ENCODE peak calls at places on chromosome 21, in nine cellular contexts. One of them, this sample, is unnamed.

GRCh38 chr21:16709866-16710550 is 802.8 kb upstream of the CXADR start:
- DNase-seq in T-helper 1 cell: no peak
- DNase-seq in stimulated activated naive B cell treated with anti-CD40 and anti-IgM and Interleukin-4, amounts not matched to agents 10 μg/mL and 1 μg/mL and 100 μg/mL, for 72 hours: no peak
- DNase-seq in uterus: peak; percentile 44
- DNase-seq in activated CD4-positive, alpha-beta T cell treated with anti-CD3 and anti-CD28 coated beads for 24 hours: no peak
- DNase-seq in NCI-H524: no peak
- DNase-seq in T-helper 17 cell: no peak
- DNase-seq in occipital lobe: no peak
- DNase-seq in caudate nucleus: no peak
- DNase-seq in this sample: no peak

GRCh38 chr21:24727803-24728425 is 879.4 kb downstream of the MRPL39 start:
- DNase-seq in stimulated activated naive B cell treated with anti-CD40 and anti-IgM and Interleukin-4, amounts not matched to agents 10 μg/mL and 1 μg/mL and 100 μg/mL, for 72 hours: no peak
- DNase-seq in occipital lobe: no peak
- DNase-seq in NCI-H524: no peak
- DNase-seq in uterus: no peak
- DNase-seq in T-helper 17 cell: no peak
- DNase-seq in caudate nucleus: no peak
- DNase-seq in activated CD4-positive, alpha-beta T cell treated with anti-CD3 and anti-CD28 coated beads for 24 hours: no peak
- DNase-seq in T-helper 1 cell: no peak
- DNase-seq in this sample: peak; percentile 1

GRCh38 chr21:45704311-45705108 is 61.0 kb downstream of the PCBP3 start:
- DNase-seq in activated CD4-positive, alpha-beta T cell treated with anti-CD3 and anti-CD28 coated beads for 24 hours: no peak
- DNase-seq in T-helper 17 cell: no peak
- DNase-seq in uterus: no peak
- DNase-seq in T-helper 1 cell: no peak
- DNase-seq in NCI-H524: no peak
- DNase-seq in caudate nucleus: no peak
- DNase-seq in stimulated activated naive B cell treated with anti-CD40 and anti-IgM and Interleukin-4, amounts not matched to agents 10 μg/mL and 1 μg/mL and 100 μg/mL, for 72 hours: no peak
- DNase-seq in occipital lobe: no peak
- DNase-seq in this sample: no peak

GRCh38 chr21:44424608-44425306 is 30.6 kb upstream of the LRRC3 start:
- DNase-seq in occipital lobe: no peak
- DNase-seq in NCI-H524: no peak
- DNase-seq in activated CD4-positive, alpha-beta T cell treated with anti-CD3 and anti-CD28 coated beads for 24 hours: no peak
- DNase-seq in T-helper 17 cell: no peak
- DNase-seq in caudate nucleus: no peak
- DNase-seq in stimulated activated naive B cell treated with anti-CD40 and anti-IgM and Interleukin-4, amounts not matched to agents 10 μg/mL and 1 μg/mL and 100 μg/mL, for 72 hours: no peak
- DNase-seq in T-helper 1 cell: no peak
- DNase-seq in uterus: no peak
- DNase-seq in this sample: no peak

GRCh38 chr21:44957047-44957831 is 17.4 kb downstream of the SLX9 start:
- DNase-seq in T-helper 1 cell: no peak
- DNase-seq in stimulated activated naive B cell treated with anti-CD40 and anti-IgM and Interleukin-4, amounts not matched to agents 10 μg/mL and 1 μg/mL and 100 μg/mL, for 72 hours: no peak
- DNase-seq in NCI-H524: no peak
- DNase-seq in activated CD4-positive, alpha-beta T cell treated with anti-CD3 and anti-CD28 coated beads for 24 hours: no peak
- DNase-seq in uterus: no peak
- DNase-seq in caudate nucleus: no peak
- DNase-seq in T-helper 17 cell: no peak
- DNase-seq in occipital lobe: no peak
- DNase-seq in this sample: peak; percentile 57

GRCh38 chr21:27429612-27430361 is 462.9 kb upstream of the ADAMTS5 start:
- DNase-seq in NCI-H524: no peak
- DNase-seq in T-helper 1 cell: no peak
- DNase-seq in caudate nucleus: no peak
- DNase-seq in occipital lobe: no peak
- DNase-seq in uterus: no peak
- DNase-seq in stimulated activated naive B cell treated with anti-CD40 and anti-IgM and Interleukin-4, amounts not matched to agents 10 μg/mL and 1 μg/mL and 100 μg/mL, for 72 hours: no peak
- DNase-seq in T-helper 17 cell: no peak
- DNase-seq in activated CD4-positive, alpha-beta T cell treated with anti-CD3 and anti-CD28 coated beads for 24 hours: no peak
- DNase-seq in this sample: no peak

GRCh38 chr21:39060485-39061099 is 122.7 kb downstream of the PSMG1 start:
- DNase-seq in T-helper 17 cell: no peak
- DNase-seq in occipital lobe: no peak
- DNase-seq in caudate nucleus: no peak
- DNase-seq in activated CD4-positive, alpha-beta T cell treated with anti-CD3 and anti-CD28 coated beads for 24 hours: no peak
- DNase-seq in uterus: no peak
- DNase-seq in T-helper 1 cell: no peak
- DNase-seq in stimulated activated naive B cell treated with anti-CD40 and anti-IgM and Interleukin-4, amounts not matched to agents 10 μg/mL and 1 μg/mL and 100 μg/mL, for 72 hours: no peak
- DNase-seq in NCI-H524: peak; percentile 87
- DNase-seq in this sample: no peak

GRCh38 chr21:41168391-41169257 is 664 bp downstream of the BACE2 start:
- DNase-seq in activated CD4-positive, alpha-beta T cell treated with anti-CD3 and anti-CD28 coated beads for 24 hours: no peak
- DNase-seq in stimulated activated naive B cell treated with anti-CD40 and anti-IgM and Interleukin-4, amounts not matched to agents 10 μg/mL and 1 μg/mL and 100 μg/mL, for 72 hours: no peak
- DNase-seq in T-helper 1 cell: no peak
- DNase-seq in T-helper 17 cell: no peak
- DNase-seq in NCI-H524: peak; percentile 62
- DNase-seq in caudate nucleus: no peak
- DNase-seq in uterus: peak; percentile 60
- DNase-seq in occipital lobe: peak; percentile 35
- DNase-seq in this sample: peak; percentile 79

GRCh38 chr21:26842976-26843911 is 2.0 kb downstream of the ADAMTS1 start:
- DNase-seq in T-helper 17 cell: no peak
- DNase-seq in caudate nucleus: peak; percentile 75
- DNase-seq in NCI-H524: peak; percentile 88
- DNase-seq in uterus: peak; percentile 95
- DNase-seq in occipital lobe: peak; percentile 83
- DNase-seq in T-helper 1 cell: no peak
- DNase-seq in stimulated activated naive B cell treated with anti-CD40 and anti-IgM and Interleukin-4, amounts not matched to agents 10 μg/mL and 1 μg/mL and 100 μg/mL, for 72 hours: no peak
- DNase-seq in activated CD4-positive, alpha-beta T cell treated with anti-CD3 and anti-CD28 coated beads for 24 hours: no peak
- DNase-seq in this sample: peak; percentile 76

This sample was measured in H7.